ENCODE peak calls at places on chromosomes 13 and 19, in six cellular contexts. One of them, this sample, is unnamed. For H3K36me3, the result is how much of the 10 kb centered on the place peaks cover.

GRCh38 chr19:40607311-40607871 is 6.2 kb downstream of the LTBP4 start:
- DNase-seq in adrenal gland: peak
- DNase-seq in transverse colon: peak
- DNase-seq in SJSA1: no peak
- DNase-seq in right lobe of liver: no peak
- DNase-seq in Peyer's patch: peak
- DNase-seq in this sample: no peak

GRCh38 chr19:45641274-45642105 is 2.3 kb upstream of the EML2 start:
- DNase-seq in adrenal gland: peak
- DNase-seq in transverse colon: peak
- DNase-seq in SJSA1: peak
- DNase-seq in right lobe of liver: peak
- DNase-seq in Peyer's patch: peak
- DNase-seq in this sample: peak

GRCh38 chr19:17104679-17105078 is 29.1 kb downstream of the MYO9B start:
- DNase-seq in adrenal gland: no peak
- DNase-seq in transverse colon: no peak
- DNase-seq in SJSA1: no peak
- DNase-seq in right lobe of liver: no peak
- DNase-seq in Peyer's patch: no peak
- DNase-seq in this sample: no peak

GRCh38 chr13:28140433-28141125 is 2.2 kb downstream of the PAN3 start:
- DNase-seq in adrenal gland: no peak
- DNase-seq in transverse colon: no peak
- DNase-seq in SJSA1: no peak
- DNase-seq in right lobe of liver: no peak
- DNase-seq in Peyer's patch: no peak
- DNase-seq in this sample: no peak

GRCh38 chr19:5978606-5979552 is 939 bp upstream of the RANBP3 start:
- DNase-seq in adrenal gland: peak
- DNase-seq in transverse colon: no peak
- DNase-seq in SJSA1: no peak
- DNase-seq in right lobe of liver: no peak
- DNase-seq in Peyer's patch: no peak
- DNase-seq in this sample: no peak

GRCh38 chr19:21482863-21483276 is 22.5 kb upstream of the ZNF429 start:
- DNase-seq in adrenal gland: peak
- DNase-seq in transverse colon: peak
- DNase-seq in SJSA1: no peak
- DNase-seq in right lobe of liver: peak
- DNase-seq in Peyer's patch: no peak
- DNase-seq in this sample: peak

GRCh38 chr13:43140985-43141384 is 117.6 kb downstream of the DNAJC15 start:
- DNase-seq in adrenal gland: no peak
- DNase-seq in transverse colon: no peak
- DNase-seq in SJSA1: no peak
- DNase-seq in right lobe of liver: no peak
- DNase-seq in Peyer's patch: no peak
- DNase-seq in this sample: no peak

GRCh38 chr19:10593820-10594637 is 6.9 kb upstream of the AP1M2 start:
- DNase-seq in adrenal gland: no peak
- DNase-seq in transverse colon: peak
- DNase-seq in SJSA1: no peak
- DNase-seq in right lobe of liver: no peak
- DNase-seq in Peyer's patch: no peak
- DNase-seq in this sample: peak

GRCh38 chr19:18594824-18595373 is 6.3 kb downstream of the REX1BD start:
- DNase-seq in adrenal gland: no peak
- DNase-seq in transverse colon: no peak
- DNase-seq in SJSA1: no peak
- DNase-seq in right lobe of liver: no peak
- DNase-seq in Peyer's patch: no peak
- DNase-seq in this sample: no peak

GRCh38 chr13:64591981-64592380 is 2638.2 kb downstream of the PCDH9 start:
- DNase-seq in adrenal gland: no peak
- DNase-seq in transverse colon: no peak
- DNase-seq in SJSA1: no peak
- DNase-seq in right lobe of liver: no peak
- DNase-seq in Peyer's patch: no peak
- DNase-seq in this sample: no peak

GRCh38 chr13:111360452-111360851 is 40.0 kb downstream of the TEX29 start:
- DNase-seq in adrenal gland: no peak
- DNase-seq in transverse colon: no peak
- DNase-seq in SJSA1: peak
- DNase-seq in right lobe of liver: no peak
- DNase-seq in Peyer's patch: no peak
- DNase-seq in this sample: no peak

GRCh38 chr13:102495663-102496062 is 93.8 kb upstream of the FGF14 start:
- DNase-seq in adrenal gland: no peak
- DNase-seq in transverse colon: no peak
- DNase-seq in SJSA1: no peak
- DNase-seq in right lobe of liver: no peak
- DNase-seq in Peyer's patch: no peak
- DNase-seq in this sample: no peak

GRCh38 chr13:72886272-72887062 is 104.5 kb downstream of the PIBF1 start:
- DNase-seq in adrenal gland: no peak
- DNase-seq in transverse colon: no peak
- DNase-seq in SJSA1: no peak
- DNase-seq in right lobe of liver: no peak
- DNase-seq in Peyer's patch: no peak
- DNase-seq in this sample: no peak

GRCh38 chr13:110506859-110507566 is 54.5 kb downstream of the RAB20 start:
- DNase-seq in adrenal gland: no peak
- DNase-seq in transverse colon: peak
- DNase-seq in SJSA1: no peak
- DNase-seq in right lobe of liver: peak
- DNase-seq in Peyer's patch: peak
- DNase-seq in this sample: no peak

GRCh38 chr13:43036386-43037220 is 13.2 kb downstream of the DNAJC15 start:
- DNase-seq in adrenal gland: no peak
- DNase-seq in transverse colon: no peak
- DNase-seq in SJSA1: no peak
- DNase-seq in right lobe of liver: no peak
- DNase-seq in Peyer's patch: no peak
- DNase-seq in this sample: no peak

GRCh38 chr13:107271226-107271625 is 703.3 kb upstream of the ARGLU1 start:
- DNase-seq in adrenal gland: no peak
- DNase-seq in transverse colon: no peak
- DNase-seq in SJSA1: no peak
- DNase-seq in right lobe of liver: no peak
- DNase-seq in Peyer's patch: no peak
- DNase-seq in this sample: no peak

GRCh38 chr13:59680429-59681024 is 483.2 kb downstream of the DIAPH3 start:
- DNase-seq in adrenal gland: no peak
- DNase-seq in transverse colon: no peak
- DNase-seq in SJSA1: no peak
- DNase-seq in right lobe of liver: no peak
- DNase-seq in Peyer's patch: no peak
- DNase-seq in this sample: no peak

GRCh38 chr19:40403262-40403984 is 9.8 kb downstream of the PRX start:
- DNase-seq in adrenal gland: peak
- DNase-seq in transverse colon: peak
- DNase-seq in SJSA1: peak
- DNase-seq in right lobe of liver: peak
- DNase-seq in Peyer's patch: peak
- DNase-seq in this sample: peak

GRCh38 chr19:33132021-33132420 is at the start of gene WDR88:
- DNase-seq in adrenal gland: no peak
- DNase-seq in transverse colon: no peak
- DNase-seq in SJSA1: no peak
- DNase-seq in right lobe of liver: no peak
- DNase-seq in Peyer's patch: no peak
- DNase-seq in this sample: no peak

GRCh38 chr13:49248433-49249002 is 793 bp downstream of the CDADC1 start:
- DNase-seq in adrenal gland: peak
- DNase-seq in transverse colon: no peak
- DNase-seq in SJSA1: no peak
- DNase-seq in right lobe of liver: no peak
- DNase-seq in Peyer's patch: no peak
- DNase-seq in this sample: no peak

GRCh38 chr19:50796128-50796633 is 6.0 kb downstream of the ACP4 start:
- DNase-seq in adrenal gland: no peak
- DNase-seq in transverse colon: no peak
- DNase-seq in SJSA1: no peak
- DNase-seq in right lobe of liver: no peak
- DNase-seq in Peyer's patch: no peak
- DNase-seq in this sample: no peak

GRCh38 chr13:114111577-114111976 is 20.8 kb downstream of the RASA3 start:
- DNase-seq in adrenal gland: no peak
- DNase-seq in transverse colon: peak
- DNase-seq in SJSA1: no peak
- DNase-seq in right lobe of liver: peak
- DNase-seq in Peyer's patch: no peak
- DNase-seq in this sample: peak

GRCh38 chr19:38211779-38212178 is 12.2 kb downstream of the DPF1 start:
- DNase-seq in adrenal gland: no peak
- DNase-seq in transverse colon: no peak
- DNase-seq in SJSA1: no peak
- DNase-seq in right lobe of liver: no peak
- DNase-seq in Peyer's patch: no peak
- DNase-seq in this sample: no peak

GRCh38 chr19:29275266-29275665 is 62.3 kb upstream of the UQCRFS1 start:
- DNase-seq in adrenal gland: no peak
- DNase-seq in transverse colon: no peak
- DNase-seq in SJSA1: peak
- DNase-seq in right lobe of liver: peak
- DNase-seq in Peyer's patch: no peak
- DNase-seq in this sample: no peak

GRCh38 chr13:46934749-46935148 is 37.9 kb upstream of the HTR2A start:
- DNase-seq in adrenal gland: no peak
- DNase-seq in transverse colon: no peak
- DNase-seq in SJSA1: no peak
- DNase-seq in right lobe of liver: no peak
- DNase-seq in Peyer's patch: no peak
- DNase-seq in this sample: no peak

GRCh38 chr19:40798223-40798996 is 581 bp upstream of the EGLN2 start:
- DNase-seq in adrenal gland: peak
- DNase-seq in transverse colon: peak
- DNase-seq in SJSA1: peak
- DNase-seq in right lobe of liver: peak
- DNase-seq in Peyer's patch: peak
- DNase-seq in this sample: peak

GRCh38 chr19:10769533-10770491 is 51.9 kb downstream of the DNM2 start:
- DNase-seq in adrenal gland: peak
- DNase-seq in transverse colon: peak
- DNase-seq in SJSA1: no peak
- DNase-seq in right lobe of liver: peak
- DNase-seq in Peyer's patch: peak
- DNase-seq in this sample: no peak

GRCh38 chr13:30466841-30467252 is 1.1 kb upstream of the HMGB1 start:
- DNase-seq in adrenal gland: no peak
- DNase-seq in transverse colon: no peak
- DNase-seq in SJSA1: no peak
- DNase-seq in right lobe of liver: no peak
- DNase-seq in Peyer's patch: no peak
- DNase-seq in this sample: no peak

GRCh38 chr13:30464496-30465351 is 1.0 kb downstream of the HMGB1 start:
- DNase-seq in adrenal gland: peak
- DNase-seq in transverse colon: peak
- DNase-seq in SJSA1: peak
- DNase-seq in right lobe of liver: peak
- DNase-seq in Peyer's patch: peak
- DNase-seq in this sample: peak

GRCh38 chr13:30465541-30466357 is at the start of gene HMGB1:
- DNase-seq in adrenal gland: peak
- DNase-seq in transverse colon: peak
- DNase-seq in SJSA1: peak
- DNase-seq in right lobe of liver: peak
- DNase-seq in Peyer's patch: peak
- DNase-seq in this sample: peak

GRCh38 chr13:30463820-30464495 is 1.8 kb downstream of the HMGB1 start:
- DNase-seq in adrenal gland: peak
- DNase-seq in transverse colon: peak
- DNase-seq in SJSA1: peak
- DNase-seq in right lobe of liver: peak
- DNase-seq in Peyer's patch: peak
- DNase-seq in this sample: peak

DNA sequence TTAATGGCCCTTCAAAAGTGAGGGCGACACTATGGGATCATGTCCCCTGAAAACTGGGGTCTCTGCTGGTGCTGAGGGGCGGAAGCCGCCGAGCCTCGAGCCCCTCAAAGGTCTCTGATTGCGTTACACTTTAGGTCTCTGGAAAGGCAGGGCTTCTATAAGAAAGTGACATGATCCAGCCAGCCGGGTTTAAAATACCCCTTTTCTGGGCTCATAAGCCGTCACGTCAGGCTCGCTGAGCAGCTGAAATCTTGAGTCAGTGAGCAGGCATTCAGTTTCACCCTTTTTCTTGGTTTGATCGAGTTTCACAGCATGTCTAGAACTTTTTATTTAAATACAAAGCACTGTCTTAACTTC is 600 bp upstream of the HMGB1 start:
- DNase-seq in adrenal gland: no peak
- DNase-seq in transverse colon: no peak
- DNase-seq in SJSA1: no peak
- DNase-seq in right lobe of liver: no peak
- DNase-seq in Peyer's patch: no peak
- DNase-seq in this sample: no peak
- H3K27ac ChIP-seq in adrenal gland: no peak
- H3K27ac ChIP-seq in transverse colon: peak
- H3K27ac ChIP-seq in SJSA1: peak
- H3K27ac ChIP-seq in right lobe of liver: no peak
- H3K27ac ChIP-seq in Peyer's patch: peak
- H3K27ac ChIP-seq in this sample: peak

DNA sequence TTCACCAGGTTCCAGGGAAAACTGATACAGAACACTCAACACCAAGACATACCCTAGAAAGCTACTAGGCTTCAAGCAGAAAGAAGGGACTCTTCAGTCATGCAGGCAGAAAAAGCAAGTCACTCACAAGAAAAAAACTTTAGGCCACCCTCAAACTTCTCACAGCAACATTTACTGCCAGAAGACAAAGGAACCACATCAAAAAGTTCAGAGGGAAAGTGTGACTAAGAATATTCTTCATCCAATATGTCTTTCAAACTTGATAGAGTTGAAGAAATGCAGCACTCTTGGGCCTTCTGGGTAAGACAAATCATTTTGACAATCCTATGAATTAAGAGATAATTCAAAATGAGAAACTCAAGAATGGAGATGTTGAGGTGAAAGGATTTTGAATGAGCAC is 7.7 kb downstream of the DZIP1 start:
- DNase-seq in adrenal gland: no peak
- DNase-seq in transverse colon: no peak
- DNase-seq in SJSA1: no peak
- DNase-seq in right lobe of liver: no peak
- DNase-seq in Peyer's patch: no peak
- DNase-seq in this sample: no peak
- H3K36me3 ChIP-seq in adrenal gland: under half
- H3K36me3 ChIP-seq in transverse colon: under half
- H3K36me3 ChIP-seq in SJSA1: under half
- H3K36me3 ChIP-seq in right lobe of liver: under half
- H3K36me3 ChIP-seq in Peyer's patch: under half
- H3K36me3 ChIP-seq in this sample: under half

GRCh38 chr19:52991021-52991420 is 22.7 kb upstream of the ERVV-1 start:
- DNase-seq in adrenal gland: no peak
- DNase-seq in transverse colon: no peak
- DNase-seq in SJSA1: no peak
- DNase-seq in right lobe of liver: no peak
- DNase-seq in Peyer's patch: no peak
- DNase-seq in this sample: no peak
- H3K4me3 ChIP-seq in adrenal gland: no peak
- H3K4me3 ChIP-seq in transverse colon: no peak
- H3K4me3 ChIP-seq in SJSA1: peak
- H3K4me3 ChIP-seq in right lobe of liver: no peak
- H3K4me3 ChIP-seq in Peyer's patch: no peak
- H3K4me3 ChIP-seq in this sample: no peak

GRCh38 chr19:3451451-3451866 is 28.9 kb downstream of the SMIM24 start:
- DNase-seq in adrenal gland: no peak
- DNase-seq in transverse colon: no peak
- DNase-seq in SJSA1: no peak
- DNase-seq in right lobe of liver: no peak
- DNase-seq in Peyer's patch: no peak
- DNase-seq in this sample: no peak
- H3K27ac ChIP-seq in adrenal gland: peak
- H3K27ac ChIP-seq in transverse colon: peak
- H3K27ac ChIP-seq in SJSA1: peak
- H3K27ac ChIP-seq in right lobe of liver: peak
- H3K27ac ChIP-seq in Peyer's patch: no peak
- H3K27ac ChIP-seq in this sample: peak